ENCODE peak calls at places on chromosomes 7 and 10, in six cellular contexts. Z, M, A, K, B and G are unnamed samples.

GRCh38 chr7:92827464-92827863 is 8.9 kb downstream of the CDK6 start:
- DNase-seq in Z (no peak), M (no peak), B (peak; percentile 74), K (no peak), A (no peak), G (no peak)

GRCh38 chr10:49441488-49442476 is 45.9 kb upstream of the DRGX start:
- DNase-seq in Z (no peak), K (no peak), B (no peak), M (no peak), A (no peak), G (no peak)

GRCh38 chr10:121734517-121735137 is 136.4 kb upstream of the FGFR2 start:
- DNase-seq in A (no peak), K (no peak), B (no peak), Z (peak; percentile 33), M (no peak), G (no peak)

GRCh38 chr10:595473-595872 is 94.0 kb downstream of the DIP2C start:
- DNase-seq in B (no peak), K (no peak), M (no peak), Z (no peak), A (no peak), G (no peak)

GRCh38 chr10:106956216-106956915 is 208.1 kb downstream of the SORCS1 start:
- DNase-seq in B (no peak), A (no peak), K (no peak), Z (no peak), M (no peak), G (no peak)

GRCh38 chr10:115417585-115418265 is 324.6 kb downstream of the ATRNL1 start:
- DNase-seq in Z (peak; percentile 38), A (no peak), M (peak; percentile 50), K (no peak), B (peak; percentile 44), G (peak; percentile 3)

GRCh38 chr7:132280335-132280734 is 295.9 kb downstream of the PLXNA4 start:
- DNase-seq in Z (no peak), B (no peak), A (no peak), M (no peak), K (no peak), G (no peak)

GRCh38 chr7:140060788-140061606 is 1.8 kb downstream of the PARP12 start:
- DNase-seq in M (peak; percentile 32), B (peak; percentile 68), Z (peak; percentile 83), K (no peak), A (peak; percentile 68), G (peak; percentile 49)

GRCh38 chr7:87886875-87887274 is 10.6 kb downstream of the DBF4 start:
- DNase-seq in K (no peak), Z (peak; percentile 65), A (no peak), M (peak; percentile 67), B (peak; percentile 33), G (no peak)

GRCh38 chr10:49217645-49218044 is 29.5 kb upstream of the TMEM273 start:
- DNase-seq in B (no peak), M (no peak), Z (no peak), K (no peak), A (no peak), G (no peak)

GRCh38 chr7:78134256-78134655 is 335.7 kb downstream of the PHTF2 start:
- DNase-seq in A (no peak), M (peak; percentile 53), B (peak; percentile 58), Z (peak; percentile 69), K (no peak), G (peak; percentile 37)

GRCh38 chr10:33332183-33333031 is 2.1 kb downstream of the NRP1 start:
- DNase-seq in Z (peak; percentile 60), M (peak; percentile 56), B (peak; percentile 45), A (no peak), K (no peak), G (no peak)

GRCh38 chr10:110044681-110045080 is 36.9 kb downstream of the ADD3 start:
- DNase-seq in M (no peak), B (peak; percentile 67), A (no peak), Z (no peak), K (no peak), G (no peak)

GRCh38 chr7:131066635-131067034 is 261.0 kb upstream of the MKLN1 start:
- DNase-seq in M (peak; percentile 17), A (no peak), B (peak; percentile 49), Z (peak; percentile 61), K (no peak), G (no peak)

GRCh38 chr7:41696323-41696916 is 6.5 kb downstream of the INHBA start:
- DNase-seq in Z (peak; percentile 93), K (peak; percentile 79), M (peak; percentile 89), B (peak; percentile 90), A (peak; percentile 72), G (peak; percentile 64)

GRCh38 chr10:61905446-61905725 is 3.9 kb downstream of the ARID5B start:
- DNase-seq in Z (no peak), K (no peak), M (no peak), B (no peak), A (no peak), G (no peak)

GRCh38 chr10:6737080-6737641 is 157.1 kb upstream of the PRKCQ start:
- DNase-seq in B (peak; percentile 73), M (peak; percentile 31), Z (peak; percentile 29), A (no peak), K (no peak), G (no peak)

GRCh38 chr7:108045154-108045553 is 42.2 kb upstream of the LAMB1 start:
- DNase-seq in M (peak; percentile 26), A (no peak), K (no peak), Z (peak; percentile 57), B (peak; percentile 90), G (peak; percentile 57)

GRCh38 chr7:100489121-100489520 is 5.4 kb downstream of the NYAP1 start:
- DNase-seq in Z (no peak), B (no peak), K (peak; percentile 24), M (no peak), A (no peak), G (no peak)

GRCh38 chr10:12875100-12875499 is 126.4 kb downstream of the CCDC3 start:
- DNase-seq in Z (no peak), K (no peak), M (peak; percentile 16), A (no peak), B (peak; percentile 46), G (no peak)

GRCh38 chr10:31484407-31485135 is 165.6 kb downstream of the ZEB1 start:
- DNase-seq in Z (peak; percentile 47), M (no peak), B (peak; percentile 55), K (no peak), A (no peak), G (no peak)

GRCh38 chr7:90593205-90593604 is 2.9 kb upstream of the CDK14 start:
- DNase-seq in M (no peak), Z (peak; percentile 36), K (no peak), A (no peak), B (no peak), G (no peak)

GRCh38 chr7:77538186-77538907 is 1.3 kb downstream of the PTPN12 start:
- DNase-seq in A (peak; percentile 77), Z (peak; percentile 96), K (peak; percentile 78), M (peak; percentile 93), B (peak; percentile 91), G (peak; percentile 88)

GRCh38 chr7:143410523-143411004 is 1.9 kb upstream of the EPHA1 start:
- DNase-seq in B (peak; percentile 61), Z (peak; percentile 74), M (no peak), A (no peak), K (no peak), G (peak; percentile 88)

GRCh38 chr7:29416906-29417305 is 146.7 kb upstream of the PRR15 start:
- DNase-seq in K (no peak), B (no peak), A (no peak), Z (no peak), M (no peak), G (no peak)

GRCh38 chr7:13042605-13043236 is 355.3 kb downstream of the ARL4A start:
- DNase-seq in B (peak; percentile 57), K (no peak), M (peak; percentile 50), Z (peak; percentile 49), A (no peak), G (no peak)

GRCh38 chr7:18020138-18020715 is 7.4 kb downstream of the PRPS1L1 start:
- DNase-seq in M (peak; percentile 10), K (no peak), A (no peak), B (peak; percentile 38), Z (peak; percentile 55), G (no peak)

GRCh38 chr10:113704637-113705343 is 25.1 kb downstream of the CASP7 start:
- DNase-seq in A (no peak), Z (peak; percentile 68), M (peak; percentile 59), B (peak; percentile 43), K (no peak), G (no peak)

GRCh38 chr7:159328096-159328495 is 183.4 kb upstream of the VIPR2 start:
- DNase-seq in A (no peak), Z (peak; percentile 2), B (no peak), K (no peak), M (no peak), G (no peak)

DNA sequence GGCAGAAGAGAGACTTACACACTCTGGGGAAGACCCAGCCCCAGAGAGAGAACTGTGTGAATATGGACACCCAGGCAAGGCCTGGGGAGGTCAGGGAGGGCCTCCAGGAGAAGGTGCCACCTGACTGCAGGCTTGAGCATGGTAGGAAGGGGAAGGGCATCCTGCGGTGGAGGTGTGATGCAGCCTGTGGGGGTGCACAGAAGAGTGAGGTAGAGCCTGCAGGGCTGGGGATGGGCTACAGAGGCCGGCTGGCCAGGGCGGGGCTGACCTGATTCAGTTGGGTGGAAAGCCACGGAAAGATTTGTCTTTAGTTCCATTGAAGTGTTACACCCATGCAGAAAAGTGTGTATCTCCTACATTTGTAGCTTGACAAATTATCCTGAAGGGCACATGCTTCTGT is 47.6 kb downstream of the ZMIZ1 start:
- DNase-seq in K (no peak), M (no peak), Z (no peak), A (no peak), B (no peak), G (no peak)
- H3K4me3 ChIP-seq in K (no peak overlapping the region), M (no peak overlapping the region), Z (no peak overlapping the region), A (no peak overlapping the region), B (no peak overlapping the region), G (no peak overlapping the region)

GRCh38 chr10:21514101-21514807 is 11.2 kb downstream of the SKIDA1 start:
- DNase-seq in Z (peak; percentile 32), A (no peak), B (peak; percentile 45), K (no peak), M (peak; percentile 16), G (no peak)
- H3K4me3 ChIP-seq in Z (no peak overlapping the region), A (no peak overlapping the region), B (peak overlapping the region; percentile 87), K (no peak overlapping the region), M (peak overlapping the region; percentile 59), G (no peak overlapping the region)

DNA sequence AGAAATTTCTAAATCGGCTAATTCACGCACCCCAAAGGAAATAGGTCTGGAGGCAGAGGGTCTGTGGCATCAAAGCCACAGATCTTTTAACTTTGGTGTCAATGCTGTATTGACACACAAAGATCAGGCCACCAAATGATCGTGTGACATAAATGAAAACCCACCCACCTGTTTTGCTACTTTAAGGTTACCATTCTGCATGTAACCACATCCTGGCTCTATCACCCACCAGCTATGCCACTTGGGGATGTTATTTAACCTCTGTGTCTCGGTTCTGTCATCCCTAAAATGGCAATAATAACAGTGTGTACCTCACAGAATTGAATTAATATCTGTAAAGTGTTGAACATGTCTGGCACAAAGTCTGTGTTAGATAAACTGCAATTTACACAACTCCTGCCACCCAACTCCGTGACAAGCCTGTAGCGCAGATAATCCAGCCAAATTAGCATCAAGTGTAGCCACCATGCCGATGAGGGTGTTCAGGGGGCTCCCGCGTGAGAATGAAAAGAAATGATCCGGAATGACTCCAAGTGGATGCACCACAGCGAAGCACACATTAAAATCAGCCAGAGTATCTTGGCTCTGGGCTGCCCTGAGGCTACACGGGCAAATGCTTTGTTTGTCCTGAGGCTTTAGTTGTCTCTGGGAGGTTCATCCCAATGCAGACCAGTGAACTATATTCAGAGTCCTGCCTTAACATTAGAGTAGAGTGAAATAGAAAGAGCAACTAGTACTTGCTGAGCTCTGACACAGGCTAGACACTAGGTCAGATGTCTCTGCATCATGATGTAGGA is 158.4 kb upstream of the NEBL start:
- DNase-seq in M (no peak), Z (no peak), B (no peak), A (no peak), K (no peak), G (no peak)
- H3K4me3 ChIP-seq in M (no peak overlapping the region), Z (no peak overlapping the region), B (no peak overlapping the region), A (no peak overlapping the region), K (no peak overlapping the region), G (no peak overlapping the region)

GRCh38 chr7:129840757-129841156 is 112.0 kb downstream of the UBE2H start:
- DNase-seq in M (peak; percentile 70), A (no peak), Z (peak; percentile 68), B (peak; percentile 93), K (no peak), G (no peak)
- H3K4me3 ChIP-seq in M (no peak overlapping the region), A (no peak overlapping the region), Z (no peak overlapping the region), B (no peak overlapping the region), K (no peak overlapping the region), G (no peak overlapping the region)